ENCODE peak calls at places on chromosomes 11 and 22, in six cellular contexts. O, L, Q, A, J and P are unnamed samples.

GRCh38 chr11:105092255-105093239 is 47.0 kb downstream of the CARD18 start:
- DNase-seq in O (no peak), L (peak; percentile 3), J (peak; percentile 64), Q (no peak), A (peak; percentile 80), P (no peak)

GRCh38 chr11:7072401-7073028 is 16.3 kb upstream of the RBMXL2 start:
- DNase-seq in A (no peak), O (no peak), J (no peak), L (no peak), Q (no peak), P (no peak)

GRCh38 chr11:12662101-12662500 is 12.1 kb upstream of the TEAD1 start:
- DNase-seq in A (no peak), L (no peak), J (no peak), Q (no peak), O (no peak), P (no peak)

GRCh38 chr11:1574256-1575242 is 2.5 kb upstream of the DUSP8 start:
- DNase-seq in J (no peak), L (peak; percentile 33), Q (peak; percentile 81), O (peak; percentile 69), A (peak; percentile 24), P (peak; percentile 79)

GRCh38 chr22:49183208-49183825 is 644.4 kb downstream of the BRD1 start:
- DNase-seq in O (no peak), Q (no peak), L (no peak), A (no peak), J (no peak), P (no peak)

GRCh38 chr11:2202071-2202899 is 30.7 kb upstream of the TH start:
- DNase-seq in Q (no peak), O (peak; percentile 88), L (no peak), A (peak; percentile 41), J (no peak), P (no peak)

GRCh38 chr11:115051938-115052590 is 373.7 kb downstream of the NXPE2 start:
- DNase-seq in L (no peak), O (no peak), J (no peak), Q (no peak), A (no peak), P (no peak)

GRCh38 chr11:67090717-67091116 is 28.3 kb upstream of the KDM2A start:
- DNase-seq in L (no peak), A (no peak), O (no peak), Q (no peak), J (no peak), P (no peak)

GRCh38 chr22:30079952-30080533 is at the start of gene HORMAD2:
- DNase-seq in O (no peak), A (no peak), L (peak; percentile 38), J (no peak), Q (peak; percentile 79), P (no peak)

GRCh38 chr11:748007-748359 is 719 bp downstream of the TALDO1 start:
- DNase-seq in J (no peak), O (no peak), Q (no peak), L (no peak), A (no peak), P (no peak)

GRCh38 chr11:77113382-77114088 is 10.9 kb downstream of the OMP start:
- DNase-seq in L (peak; percentile 46), Q (peak; percentile 64), A (no peak), J (peak; percentile 35), O (peak; percentile 55), P (no peak)

GRCh38 chr11:92859290-92859689 is 110.2 kb upstream of the MTNR1B start:
- DNase-seq in L (no peak), J (no peak), A (no peak), Q (no peak), O (no peak), P (no peak)

GRCh38 chr11:9566561-9567063 is 6.9 kb upstream of the WEE1 start:
- DNase-seq in O (no peak), Q (no peak), J (no peak), L (peak; percentile 84), A (no peak), P (no peak)

GRCh38 chr11:46366661-46367161 is 14.8 kb upstream of the MDK start:
- DNase-seq in A (no peak), J (no peak), Q (no peak), O (no peak), L (no peak), P (no peak)

GRCh38 chr11:24226606-24227005 is 270.2 kb upstream of the LUZP2 start:
- DNase-seq in A (no peak), O (no peak), L (no peak), J (no peak), Q (no peak), P (no peak)

GRCh38 chr11:67356867-67357561 is 3.7 kb upstream of the POLD4 start:
- DNase-seq in A (peak; percentile 65), L (peak; percentile 84), O (peak; percentile 79), Q (peak; percentile 80), J (peak; percentile 76), P (no peak)

GRCh38 chr11:118924591-118925585 is 838 bp downstream of the BCL9L start:
- DNase-seq in L (peak; percentile 43), J (no peak), O (peak; percentile 59), A (peak; percentile 46), Q (peak; percentile 82), P (peak; percentile 77)

GRCh38 chr11:73383249-73384126 is 7.3 kb downstream of the RELT start:
- DNase-seq in A (no peak), J (no peak), L (no peak), Q (no peak), O (peak; percentile 50), P (no peak)

GRCh38 chr11:6273188-6273587 is 13.6 kb downstream of the CCKBR start:
- DNase-seq in A (no peak), Q (no peak), L (no peak), J (no peak), O (no peak), P (no peak)

GRCh38 chr11:92380882-92381281 is 156.3 kb downstream of the FAT3 start:
- DNase-seq in Q (no peak), L (peak; percentile 82), A (peak; percentile 73), J (peak; percentile 50), O (no peak), P (no peak)

GRCh38 chr11:89495951-89496350 is 4.8 kb upstream of the NOX4 start:
- DNase-seq in J (peak; percentile 70), O (no peak), A (peak; percentile 25), Q (no peak), L (peak; percentile 94), P (no peak)

GRCh38 chr11:65431452-65432132 is 9.0 kb downstream of the NEAT1 start:
- DNase-seq in L (peak; percentile 60), Q (no peak), O (no peak), J (peak; percentile 27), A (peak; percentile 29), P (no peak)

GRCh38 chr22:22745225-22746060 is 101.0 kb downstream of the GGTLC2 start:
- DNase-seq in Q (peak; percentile 72), O (peak; percentile 48), A (no peak), L (peak; percentile 56), J (peak; percentile 11), P (no peak)

GRCh38 chr11:86932942-86933875 is 22.0 kb downstream of the FZD4 start:
- DNase-seq in J (no peak), Q (no peak), O (no peak), L (no peak), A (no peak), P (no peak)

GRCh38 chr11:2294340-2295290 is 7.1 kb downstream of the C11orf21 start:
- DNase-seq in J (no peak), L (no peak), O (peak; percentile 19), A (no peak), Q (no peak), P (peak; percentile 62)

GRCh38 chr11:107853070-107853469 is 5.5 kb downstream of the SLC35F2 start:
- DNase-seq in O (no peak), Q (no peak), A (no peak), L (no peak), J (no peak), P (no peak)

GRCh38 chr22:44765571-44766285 is 13.4 kb downstream of the ARHGAP8 start:
- DNase-seq in A (no peak), Q (no peak), O (peak; percentile 63), J (no peak), L (no peak), P (no peak)

GRCh38 chr11:638616-639323 is 1.7 kb downstream of the DRD4 start:
- DNase-seq in O (no peak), A (no peak), L (peak; percentile 42), Q (no peak), J (no peak), P (no peak)

GRCh38 chr11:65787649-65788622 is 1.1 kb downstream of the OVOL1 start:
- DNase-seq in O (peak; percentile 42), J (no peak), L (no peak), A (no peak), Q (no peak), P (no peak)

GRCh38 chr22:36544107-36544620 is 15.2 kb upstream of the EIF3D start:
- DNase-seq in A (peak; percentile 39), J (peak; percentile 25), O (no peak), Q (no peak), L (peak; percentile 96), P (no peak)

DNA sequence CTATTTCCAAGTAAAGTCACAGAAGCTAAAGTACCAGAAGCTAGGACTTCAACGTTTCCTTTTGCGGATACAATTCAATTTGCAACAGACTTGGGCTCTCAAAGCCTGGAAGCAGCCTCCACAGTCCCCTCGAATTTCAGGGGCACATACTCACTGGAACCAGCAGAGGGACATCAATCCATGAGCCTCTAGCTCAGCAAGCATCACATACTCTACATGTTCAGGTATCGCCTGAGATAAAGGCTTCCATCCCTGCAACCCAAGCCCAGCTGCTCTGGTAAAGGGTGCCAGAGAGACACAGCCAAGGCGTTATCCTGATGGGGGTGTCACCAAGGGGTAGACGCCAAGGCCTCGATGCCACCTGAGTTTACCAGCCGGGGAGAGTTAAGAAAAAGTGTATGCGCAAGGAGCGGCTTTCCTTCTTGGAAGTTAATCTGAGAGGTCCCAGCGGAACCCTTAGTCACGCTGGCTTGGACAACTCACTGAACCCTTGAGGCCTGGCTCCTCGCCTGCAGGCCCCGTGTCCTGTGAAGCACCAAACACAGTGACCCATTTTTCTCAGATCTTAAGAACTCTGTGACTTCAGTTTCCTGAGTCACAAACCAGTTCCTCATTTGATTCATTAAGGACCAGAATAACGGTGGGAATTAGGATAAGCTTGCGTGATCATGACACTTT is 13.0 kb downstream of the LTO1 start:
- DNase-seq in O (no peak), A (no peak), Q (no peak), L (peak; percentile 77), J (no peak), P (no peak)
- TF ChIP-seq CTCF in O (no peak), A (peak; percentile 23), Q (peak; percentile 51), L (peak; percentile 44), J (peak; percentile 62), P (peak; percentile 59)

GRCh38 chr22:43110927-43111623 is 525 bp downstream of the BIK start:
- DNase-seq in O (peak; percentile 76), L (no peak), Q (no peak), A (peak; percentile 33), J (no peak), P (no peak)
- TF ChIP-seq CTCF in O (no peak), L (no peak), Q (no peak), A (no peak), J (no peak), P (no peak)

GRCh38 chr11:62732830-62733229 is 4.5 kb downstream of the TTC9C start:
- DNase-seq in Q (no peak), L (peak; percentile 54), J (no peak), A (peak; percentile 41), O (no peak), P (no peak)
- TF ChIP-seq CTCF in Q (no peak), L (no peak), J (peak; percentile 60), A (no peak), O (no peak), P (peak; percentile 46)

GRCh38 chr11:34890812-34891211 is 25.4 kb downstream of the APIP start:
- DNase-seq in L (peak; percentile 74), Q (no peak), A (peak; percentile 21), O (no peak), J (peak; percentile 21), P (no peak)
- TF ChIP-seq CTCF in L (peak; percentile 38), Q (no peak), A (peak; percentile 54), O (peak; percentile 30), J (peak; percentile 80), P (peak; percentile 74)